ENCODE peak calls at places on chromosomes 3 and 15, in nine cellular contexts. One of them, this sample, is unnamed.

GRCh38 chr15:100941536-100941935 is 22.4 kb downstream of the LRRK1 start:
- DNase-seq in activated CD8-positive, alpha-beta T cell treated with anti-CD3 and anti-CD28 coated beads, Interleukin-2, amount 10 ng/mL, durations not matched to agents 7 days and 5 days: no peak
- DNase-seq in tibial artery: no peak
- DNase-seq in GM10248: peak
- DNase-seq in effector memory CD8-positive, alpha-beta T cell: no peak
- DNase-seq in mucosa of gallbladder: no peak
- DNase-seq in stimulated activated CD4-positive, alpha-beta T cell treated with anti-CD3 and anti-CD28 coated beads, TNF-alpha, amount 100 ng/mL, for 48 hours: no peak
- DNase-seq in amniotic stem cell: no peak
- DNase-seq in HFF-Myc: no peak
- DNase-seq in this sample: no peak

GRCh38 chr3:13666227-13666619 is 117.3 kb downstream of the FBLN2 start:
- DNase-seq in activated CD8-positive, alpha-beta T cell treated with anti-CD3 and anti-CD28 coated beads, Interleukin-2, amount 10 ng/mL, durations not matched to agents 7 days and 5 days: no peak
- DNase-seq in tibial artery: no peak
- DNase-seq in GM10248: no peak
- DNase-seq in effector memory CD8-positive, alpha-beta T cell: no peak
- DNase-seq in mucosa of gallbladder: no peak
- DNase-seq in stimulated activated CD4-positive, alpha-beta T cell treated with anti-CD3 and anti-CD28 coated beads, TNF-alpha, amount 100 ng/mL, for 48 hours: no peak
- DNase-seq in amniotic stem cell: no peak
- DNase-seq in HFF-Myc: no peak
- DNase-seq in this sample: no peak

GRCh38 chr15:75684648-75685047 is 28.0 kb downstream of the CSPG4 start:
- DNase-seq in activated CD8-positive, alpha-beta T cell treated with anti-CD3 and anti-CD28 coated beads, Interleukin-2, amount 10 ng/mL, durations not matched to agents 7 days and 5 days: no peak
- DNase-seq in tibial artery: no peak
- DNase-seq in GM10248: no peak
- DNase-seq in effector memory CD8-positive, alpha-beta T cell: no peak
- DNase-seq in mucosa of gallbladder: no peak
- DNase-seq in stimulated activated CD4-positive, alpha-beta T cell treated with anti-CD3 and anti-CD28 coated beads, TNF-alpha, amount 100 ng/mL, for 48 hours: no peak
- DNase-seq in amniotic stem cell: no peak
- DNase-seq in HFF-Myc: no peak
- DNase-seq in this sample: no peak

GRCh38 chr3:138688871-138689299 is 80.3 kb downstream of the FAIM start:
- DNase-seq in activated CD8-positive, alpha-beta T cell treated with anti-CD3 and anti-CD28 coated beads, Interleukin-2, amount 10 ng/mL, durations not matched to agents 7 days and 5 days: no peak
- DNase-seq in tibial artery: no peak
- DNase-seq in GM10248: no peak
- DNase-seq in effector memory CD8-positive, alpha-beta T cell: no peak
- DNase-seq in mucosa of gallbladder: no peak
- DNase-seq in stimulated activated CD4-positive, alpha-beta T cell treated with anti-CD3 and anti-CD28 coated beads, TNF-alpha, amount 100 ng/mL, for 48 hours: no peak
- DNase-seq in amniotic stem cell: no peak
- DNase-seq in HFF-Myc: no peak
- DNase-seq in this sample: no peak

GRCh38 chr3:112926000-112926399 is 48.9 kb downstream of the CD200R1 start:
- DNase-seq in activated CD8-positive, alpha-beta T cell treated with anti-CD3 and anti-CD28 coated beads, Interleukin-2, amount 10 ng/mL, durations not matched to agents 7 days and 5 days: no peak
- DNase-seq in tibial artery: no peak
- DNase-seq in GM10248: no peak
- DNase-seq in effector memory CD8-positive, alpha-beta T cell: no peak
- DNase-seq in mucosa of gallbladder: no peak
- DNase-seq in stimulated activated CD4-positive, alpha-beta T cell treated with anti-CD3 and anti-CD28 coated beads, TNF-alpha, amount 100 ng/mL, for 48 hours: no peak
- DNase-seq in amniotic stem cell: no peak
- DNase-seq in HFF-Myc: no peak
- DNase-seq in this sample: no peak

GRCh38 chr3:187737401-187738088 is 7.7 kb downstream of the BCL6 start:
- DNase-seq in activated CD8-positive, alpha-beta T cell treated with anti-CD3 and anti-CD28 coated beads, Interleukin-2, amount 10 ng/mL, durations not matched to agents 7 days and 5 days: peak
- DNase-seq in tibial artery: peak
- DNase-seq in GM10248: no peak
- DNase-seq in effector memory CD8-positive, alpha-beta T cell: no peak
- DNase-seq in mucosa of gallbladder: peak
- DNase-seq in stimulated activated CD4-positive, alpha-beta T cell treated with anti-CD3 and anti-CD28 coated beads, TNF-alpha, amount 100 ng/mL, for 48 hours: no peak
- DNase-seq in amniotic stem cell: no peak
- DNase-seq in HFF-Myc: no peak
- DNase-seq in this sample: no peak

GRCh38 chr3:55286695-55287094 is 200.4 kb downstream of the WNT5A start:
- DNase-seq in activated CD8-positive, alpha-beta T cell treated with anti-CD3 and anti-CD28 coated beads, Interleukin-2, amount 10 ng/mL, durations not matched to agents 7 days and 5 days: no peak
- DNase-seq in tibial artery: no peak
- DNase-seq in GM10248: no peak
- DNase-seq in effector memory CD8-positive, alpha-beta T cell: no peak
- DNase-seq in mucosa of gallbladder: no peak
- DNase-seq in stimulated activated CD4-positive, alpha-beta T cell treated with anti-CD3 and anti-CD28 coated beads, TNF-alpha, amount 100 ng/mL, for 48 hours: no peak
- DNase-seq in amniotic stem cell: no peak
- DNase-seq in HFF-Myc: no peak
- DNase-seq in this sample: no peak

GRCh38 chr3:52537726-52538421 is 1.5 kb downstream of the UQCC5 start:
- DNase-seq in activated CD8-positive, alpha-beta T cell treated with anti-CD3 and anti-CD28 coated beads, Interleukin-2, amount 10 ng/mL, durations not matched to agents 7 days and 5 days: no peak
- DNase-seq in tibial artery: no peak
- DNase-seq in GM10248: no peak
- DNase-seq in effector memory CD8-positive, alpha-beta T cell: no peak
- DNase-seq in mucosa of gallbladder: no peak
- DNase-seq in stimulated activated CD4-positive, alpha-beta T cell treated with anti-CD3 and anti-CD28 coated beads, TNF-alpha, amount 100 ng/mL, for 48 hours: no peak
- DNase-seq in amniotic stem cell: no peak
- DNase-seq in HFF-Myc: no peak
- DNase-seq in this sample: no peak

GRCh38 chr15:40506964-40507571 is 36.3 kb downstream of the CHST14 start:
- DNase-seq in activated CD8-positive, alpha-beta T cell treated with anti-CD3 and anti-CD28 coated beads, Interleukin-2, amount 10 ng/mL, durations not matched to agents 7 days and 5 days: peak
- DNase-seq in tibial artery: peak
- DNase-seq in GM10248: peak
- DNase-seq in effector memory CD8-positive, alpha-beta T cell: peak
- DNase-seq in mucosa of gallbladder: peak
- DNase-seq in stimulated activated CD4-positive, alpha-beta T cell treated with anti-CD3 and anti-CD28 coated beads, TNF-alpha, amount 100 ng/mL, for 48 hours: peak
- DNase-seq in amniotic stem cell: no peak
- DNase-seq in HFF-Myc: no peak
- DNase-seq in this sample: peak

GRCh38 chr3:68771683-68772082 is 160.7 kb downstream of the TAFA4 start:
- DNase-seq in activated CD8-positive, alpha-beta T cell treated with anti-CD3 and anti-CD28 coated beads, Interleukin-2, amount 10 ng/mL, durations not matched to agents 7 days and 5 days: no peak
- DNase-seq in tibial artery: no peak
- DNase-seq in GM10248: no peak
- DNase-seq in effector memory CD8-positive, alpha-beta T cell: no peak
- DNase-seq in mucosa of gallbladder: no peak
- DNase-seq in stimulated activated CD4-positive, alpha-beta T cell treated with anti-CD3 and anti-CD28 coated beads, TNF-alpha, amount 100 ng/mL, for 48 hours: no peak
- DNase-seq in amniotic stem cell: no peak
- DNase-seq in HFF-Myc: no peak
- DNase-seq in this sample: no peak

GRCh38 chr15:97840501-97840900 is 120.0 kb upstream of the ARRDC4 start:
- DNase-seq in activated CD8-positive, alpha-beta T cell treated with anti-CD3 and anti-CD28 coated beads, Interleukin-2, amount 10 ng/mL, durations not matched to agents 7 days and 5 days: no peak
- DNase-seq in tibial artery: no peak
- DNase-seq in GM10248: no peak
- DNase-seq in effector memory CD8-positive, alpha-beta T cell: no peak
- DNase-seq in mucosa of gallbladder: no peak
- DNase-seq in stimulated activated CD4-positive, alpha-beta T cell treated with anti-CD3 and anti-CD28 coated beads, TNF-alpha, amount 100 ng/mL, for 48 hours: no peak
- DNase-seq in amniotic stem cell: no peak
- DNase-seq in HFF-Myc: no peak
- DNase-seq in this sample: no peak

GRCh38 chr15:77538011-77538410 is 94.7 kb downstream of the LINGO1 start:
- DNase-seq in activated CD8-positive, alpha-beta T cell treated with anti-CD3 and anti-CD28 coated beads, Interleukin-2, amount 10 ng/mL, durations not matched to agents 7 days and 5 days: no peak
- DNase-seq in tibial artery: no peak
- DNase-seq in GM10248: peak
- DNase-seq in effector memory CD8-positive, alpha-beta T cell: no peak
- DNase-seq in mucosa of gallbladder: no peak
- DNase-seq in stimulated activated CD4-positive, alpha-beta T cell treated with anti-CD3 and anti-CD28 coated beads, TNF-alpha, amount 100 ng/mL, for 48 hours: no peak
- DNase-seq in amniotic stem cell: no peak
- DNase-seq in HFF-Myc: no peak
- DNase-seq in this sample: no peak

GRCh38 chr15:95290376-95290973 is 1040.0 kb upstream of the NR2F2 start:
- DNase-seq in activated CD8-positive, alpha-beta T cell treated with anti-CD3 and anti-CD28 coated beads, Interleukin-2, amount 10 ng/mL, durations not matched to agents 7 days and 5 days: no peak
- DNase-seq in tibial artery: no peak
- DNase-seq in GM10248: no peak
- DNase-seq in effector memory CD8-positive, alpha-beta T cell: no peak
- DNase-seq in mucosa of gallbladder: no peak
- DNase-seq in stimulated activated CD4-positive, alpha-beta T cell treated with anti-CD3 and anti-CD28 coated beads, TNF-alpha, amount 100 ng/mL, for 48 hours: no peak
- DNase-seq in amniotic stem cell: no peak
- DNase-seq in HFF-Myc: no peak
- DNase-seq in this sample: no peak

GRCh38 chr15:31523027-31523654 is 196.5 kb downstream of the KLF13 start:
- DNase-seq in activated CD8-positive, alpha-beta T cell treated with anti-CD3 and anti-CD28 coated beads, Interleukin-2, amount 10 ng/mL, durations not matched to agents 7 days and 5 days: no peak
- DNase-seq in tibial artery: no peak
- DNase-seq in GM10248: no peak
- DNase-seq in effector memory CD8-positive, alpha-beta T cell: no peak
- DNase-seq in mucosa of gallbladder: no peak
- DNase-seq in stimulated activated CD4-positive, alpha-beta T cell treated with anti-CD3 and anti-CD28 coated beads, TNF-alpha, amount 100 ng/mL, for 48 hours: no peak
- DNase-seq in amniotic stem cell: no peak
- DNase-seq in HFF-Myc: no peak
- DNase-seq in this sample: no peak

GRCh38 chr3:190616627-190617026 is 102.7 kb downstream of the IL1RAP start:
- DNase-seq in activated CD8-positive, alpha-beta T cell treated with anti-CD3 and anti-CD28 coated beads, Interleukin-2, amount 10 ng/mL, durations not matched to agents 7 days and 5 days: no peak
- DNase-seq in tibial artery: no peak
- DNase-seq in GM10248: no peak
- DNase-seq in effector memory CD8-positive, alpha-beta T cell: no peak
- DNase-seq in mucosa of gallbladder: no peak
- DNase-seq in stimulated activated CD4-positive, alpha-beta T cell treated with anti-CD3 and anti-CD28 coated beads, TNF-alpha, amount 100 ng/mL, for 48 hours: no peak
- DNase-seq in amniotic stem cell: no peak
- DNase-seq in HFF-Myc: no peak
- DNase-seq in this sample: no peak

GRCh38 chr3:105473521-105474223 is 107.0 kb downstream of the ALCAM start:
- DNase-seq in activated CD8-positive, alpha-beta T cell treated with anti-CD3 and anti-CD28 coated beads, Interleukin-2, amount 10 ng/mL, durations not matched to agents 7 days and 5 days: no peak
- DNase-seq in tibial artery: no peak
- DNase-seq in GM10248: no peak
- DNase-seq in effector memory CD8-positive, alpha-beta T cell: no peak
- DNase-seq in mucosa of gallbladder: no peak
- DNase-seq in stimulated activated CD4-positive, alpha-beta T cell treated with anti-CD3 and anti-CD28 coated beads, TNF-alpha, amount 100 ng/mL, for 48 hours: no peak
- DNase-seq in amniotic stem cell: peak
- DNase-seq in HFF-Myc: no peak
- DNase-seq in this sample: no peak

GRCh38 chr15:57375827-57376694 is at the start of gene CGNL1:
- DNase-seq in activated CD8-positive, alpha-beta T cell treated with anti-CD3 and anti-CD28 coated beads, Interleukin-2, amount 10 ng/mL, durations not matched to agents 7 days and 5 days: no peak
- DNase-seq in tibial artery: peak
- DNase-seq in GM10248: no peak
- DNase-seq in effector memory CD8-positive, alpha-beta T cell: no peak
- DNase-seq in mucosa of gallbladder: no peak
- DNase-seq in stimulated activated CD4-positive, alpha-beta T cell treated with anti-CD3 and anti-CD28 coated beads, TNF-alpha, amount 100 ng/mL, for 48 hours: no peak
- DNase-seq in amniotic stem cell: no peak
- DNase-seq in HFF-Myc: no peak
- DNase-seq in this sample: no peak

GRCh38 chr3:102676424-102676823 is 241.6 kb downstream of the ZPLD1 start:
- DNase-seq in activated CD8-positive, alpha-beta T cell treated with anti-CD3 and anti-CD28 coated beads, Interleukin-2, amount 10 ng/mL, durations not matched to agents 7 days and 5 days: no peak
- DNase-seq in tibial artery: no peak
- DNase-seq in GM10248: no peak
- DNase-seq in effector memory CD8-positive, alpha-beta T cell: no peak
- DNase-seq in mucosa of gallbladder: no peak
- DNase-seq in stimulated activated CD4-positive, alpha-beta T cell treated with anti-CD3 and anti-CD28 coated beads, TNF-alpha, amount 100 ng/mL, for 48 hours: no peak
- DNase-seq in amniotic stem cell: no peak
- DNase-seq in HFF-Myc: no peak
- DNase-seq in this sample: no peak

GRCh38 chr3:186869253-186870235 is 27.0 kb downstream of the ADIPOQ start:
- DNase-seq in activated CD8-positive, alpha-beta T cell treated with anti-CD3 and anti-CD28 coated beads, Interleukin-2, amount 10 ng/mL, durations not matched to agents 7 days and 5 days: no peak
- DNase-seq in tibial artery: no peak
- DNase-seq in GM10248: no peak
- DNase-seq in effector memory CD8-positive, alpha-beta T cell: no peak
- DNase-seq in mucosa of gallbladder: no peak
- DNase-seq in stimulated activated CD4-positive, alpha-beta T cell treated with anti-CD3 and anti-CD28 coated beads, TNF-alpha, amount 100 ng/mL, for 48 hours: no peak
- DNase-seq in amniotic stem cell: no peak
- DNase-seq in HFF-Myc: no peak
- DNase-seq in this sample: no peak

GRCh38 chr3:59726279-59726678 is 676.5 kb upstream of the CFAP20DC start:
- DNase-seq in activated CD8-positive, alpha-beta T cell treated with anti-CD3 and anti-CD28 coated beads, Interleukin-2, amount 10 ng/mL, durations not matched to agents 7 days and 5 days: no peak
- DNase-seq in tibial artery: no peak
- DNase-seq in GM10248: no peak
- DNase-seq in effector memory CD8-positive, alpha-beta T cell: no peak
- DNase-seq in mucosa of gallbladder: no peak
- DNase-seq in stimulated activated CD4-positive, alpha-beta T cell treated with anti-CD3 and anti-CD28 coated beads, TNF-alpha, amount 100 ng/mL, for 48 hours: no peak
- DNase-seq in amniotic stem cell: no peak
- DNase-seq in HFF-Myc: no peak
- DNase-seq in this sample: no peak

GRCh38 chr3:50257990-50258389 is 11.0 kb upstream of the SEMA3B start:
- DNase-seq in activated CD8-positive, alpha-beta T cell treated with anti-CD3 and anti-CD28 coated beads, Interleukin-2, amount 10 ng/mL, durations not matched to agents 7 days and 5 days: no peak
- DNase-seq in tibial artery: no peak
- DNase-seq in GM10248: no peak
- DNase-seq in effector memory CD8-positive, alpha-beta T cell: no peak
- DNase-seq in mucosa of gallbladder: no peak
- DNase-seq in stimulated activated CD4-positive, alpha-beta T cell treated with anti-CD3 and anti-CD28 coated beads, TNF-alpha, amount 100 ng/mL, for 48 hours: no peak
- DNase-seq in amniotic stem cell: no peak
- DNase-seq in HFF-Myc: no peak
- DNase-seq in this sample: no peak

GRCh38 chr15:96500491-96500890 is 170.0 kb downstream of the NR2F2 start:
- DNase-seq in activated CD8-positive, alpha-beta T cell treated with anti-CD3 and anti-CD28 coated beads, Interleukin-2, amount 10 ng/mL, durations not matched to agents 7 days and 5 days: no peak
- DNase-seq in tibial artery: no peak
- DNase-seq in GM10248: no peak
- DNase-seq in effector memory CD8-positive, alpha-beta T cell: no peak
- DNase-seq in mucosa of gallbladder: no peak
- DNase-seq in stimulated activated CD4-positive, alpha-beta T cell treated with anti-CD3 and anti-CD28 coated beads, TNF-alpha, amount 100 ng/mL, for 48 hours: no peak
- DNase-seq in amniotic stem cell: no peak
- DNase-seq in HFF-Myc: no peak
- DNase-seq in this sample: no peak

GRCh38 chr3:129051776-129052400 is 8.7 kb upstream of the GP9 start:
- DNase-seq in activated CD8-positive, alpha-beta T cell treated with anti-CD3 and anti-CD28 coated beads, Interleukin-2, amount 10 ng/mL, durations not matched to agents 7 days and 5 days: no peak
- DNase-seq in tibial artery: peak
- DNase-seq in GM10248: no peak
- DNase-seq in effector memory CD8-positive, alpha-beta T cell: no peak
- DNase-seq in mucosa of gallbladder: peak
- DNase-seq in stimulated activated CD4-positive, alpha-beta T cell treated with anti-CD3 and anti-CD28 coated beads, TNF-alpha, amount 100 ng/mL, for 48 hours: no peak
- DNase-seq in amniotic stem cell: no peak
- DNase-seq in HFF-Myc: no peak
- DNase-seq in this sample: no peak

GRCh38 chr3:37197810-37198371 is 23.5 kb upstream of the LRRFIP2 start:
- DNase-seq in activated CD8-positive, alpha-beta T cell treated with anti-CD3 and anti-CD28 coated beads, Interleukin-2, amount 10 ng/mL, durations not matched to agents 7 days and 5 days: no peak
- DNase-seq in tibial artery: no peak
- DNase-seq in GM10248: no peak
- DNase-seq in effector memory CD8-positive, alpha-beta T cell: no peak
- DNase-seq in mucosa of gallbladder: no peak
- DNase-seq in stimulated activated CD4-positive, alpha-beta T cell treated with anti-CD3 and anti-CD28 coated beads, TNF-alpha, amount 100 ng/mL, for 48 hours: no peak
- DNase-seq in amniotic stem cell: peak
- DNase-seq in HFF-Myc: no peak
- DNase-seq in this sample: no peak

GRCh38 chr3:22117751-22118346 is 366.8 kb upstream of the ZNF385D start:
- DNase-seq in activated CD8-positive, alpha-beta T cell treated with anti-CD3 and anti-CD28 coated beads, Interleukin-2, amount 10 ng/mL, durations not matched to agents 7 days and 5 days: no peak
- DNase-seq in tibial artery: no peak
- DNase-seq in GM10248: no peak
- DNase-seq in effector memory CD8-positive, alpha-beta T cell: no peak
- DNase-seq in mucosa of gallbladder: no peak
- DNase-seq in stimulated activated CD4-positive, alpha-beta T cell treated with anti-CD3 and anti-CD28 coated beads, TNF-alpha, amount 100 ng/mL, for 48 hours: no peak
- DNase-seq in amniotic stem cell: peak
- DNase-seq in HFF-Myc: peak
- DNase-seq in this sample: no peak